ENCODE peak calls at places on chromosomes 3 and 15, in five cellular contexts. W, I, V, P and R are unnamed samples.

GRCh38 chr3:138332472-138333073 is 2.9 kb upstream of the NME9 start:
- DNase-seq in I (no peak), V (no peak), W (peak; percentile 50), P (peak; percentile 13), R (peak; percentile 48)

GRCh38 chr3:17190353-17191078 is 305.8 kb downstream of the PLCL2 start:
- DNase-seq in W (no peak), I (no peak), V (no peak), P (no peak), R (no peak)

GRCh38 chr3:15527031-15527459 is 5.5 kb upstream of the COLQ start:
- DNase-seq in W (no peak), I (no peak), V (peak; percentile 12), P (no peak), R (no peak)

GRCh38 chr3:68893600-68894239 is 38.6 kb downstream of the TAFA4 start:
- DNase-seq in V (no peak), P (peak; percentile 4), W (peak; percentile 58), I (no peak), R (no peak)

GRCh38 chr3:11283126-11283478 is 10.9 kb downstream of the ATG7 start:
- DNase-seq in I (no peak), V (no peak), P (no peak), W (no peak), R (no peak)

GRCh38 chr3:11634974-11635612 is 8.6 kb downstream of the VGLL4 start:
- DNase-seq in W (no peak), V (no peak), I (no peak), P (no peak), R (no peak)

GRCh38 chr3:125139386-125139785 is 73.2 kb downstream of the SLC12A8 start:
- DNase-seq in P (no peak), W (no peak), I (no peak), V (no peak), R (no peak)

GRCh38 chr15:68479406-68479805 is 47.4 kb upstream of the ITGA11 start:
- DNase-seq in W (no peak), I (no peak), V (no peak), P (no peak), R (no peak)

GRCh38 chr15:48285329-48286214 is 45.7 kb upstream of the DUT start:
- DNase-seq in W (peak; percentile 68), I (no peak), V (peak; percentile 49), P (peak; percentile 24), R (peak; percentile 74)

GRCh38 chr3:14320221-14320620 is 82.2 kb upstream of the SLC6A6 start:
- DNase-seq in I (no peak), P (no peak), V (no peak), W (no peak), R (no peak)

GRCh38 chr15:34359416-34359815 is 7.6 kb downstream of the LPCAT4 start:
- DNase-seq in P (no peak), I (no peak), W (no peak), V (no peak), R (no peak)

GRCh38 chr15:60389261-60390077 is 8.3 kb downstream of the ANXA2 start:
- DNase-seq in V (no peak), W (peak; percentile 82), P (no peak), I (no peak), R (peak; percentile 25)

GRCh38 chr15:101579766-101580165 is 72.4 kb downstream of the TM2D3 start:
- DNase-seq in W (no peak), I (no peak), V (no peak), P (no peak), R (peak; percentile 63)

GRCh38 chr15:72421484-72421883 is 23.4 kb downstream of the TMEM202 start:
- DNase-seq in I (no peak), P (no peak), V (no peak), W (no peak), R (no peak)

GRCh38 chr3:42747581-42747980 is 25.5 kb downstream of the CCDC13 start:
- DNase-seq in V (no peak), W (no peak), I (no peak), P (no peak), R (no peak)

GRCh38 chr3:113536627-113537101 is 4.3 kb downstream of the SIDT1 start:
- DNase-seq in V (no peak), W (no peak), P (no peak), I (no peak), R (no peak)

GRCh38 chr15:72813345-72814004 is 29.9 kb upstream of the ADPGK start:
- DNase-seq in P (no peak), I (no peak), W (no peak), V (no peak), R (no peak)

GRCh38 chr3:159077860-159078259 is 276.0 kb downstream of the MFSD1 start:
- DNase-seq in W (no peak), I (no peak), P (no peak), V (no peak), R (no peak)

GRCh38 chr3:14716593-14716992 is 41.7 kb downstream of the C3orf20 start:
- DNase-seq in W (no peak), V (no peak), P (no peak), I (no peak), R (no peak)

GRCh38 chr15:62153228-62153627 is 11.9 kb downstream of the C2CD4B start:
- DNase-seq in V (no peak), W (no peak), P (no peak), I (peak; percentile 5), R (no peak)

GRCh38 chr3:131796558-131796957 is 238.3 kb downstream of the CPNE4 start:
- DNase-seq in I (no peak), W (peak; percentile 90), V (no peak), P (no peak), R (no peak)

GRCh38 chr3:101823525-101823924 is 25.8 kb upstream of the NFKBIZ start:
- DNase-seq in I (no peak), P (no peak), V (no peak), W (no peak), R (no peak)

GRCh38 chr3:137012097-137012501 is 54.3 kb downstream of the IL20RB start:
- DNase-seq in I (no peak), P (no peak), V (no peak), W (no peak), R (no peak)

GRCh38 chr3:40223856-40224255 is 85.7 kb upstream of the EIF1B start:
- DNase-seq in V (no peak), P (no peak), I (no peak), W (no peak), R (no peak)

GRCh38 chr15:61157933-61158332 is 71.2 kb downstream of the RORA start:
- DNase-seq in W (no peak), I (no peak), P (no peak), V (no peak), R (no peak)